ENCODE peak calls at places on chromosomes 6 and 20, in eight cellular contexts. O is nucleus accumbens; D is smooth muscle cell of the brain vasculature; C is Right ventricle myocardium inferior; F is activated gamma-delta T cell; N is activated CD8-positive, alpha-beta T cell treated with anti-CD3 and anti-CD28 coated beads, Interleukin-2, amount 10 ng/mL, durations not matched to agents 7 days and 5 days; Y is HEK293T; V is HT1080. Q is an unnamed sample.
A peak's percentile ranks its signal among the peaks of the same experiment; 100 is the strongest.

GRCh38 chr6:148382856-148383255 is 40.2 kb downstream of the SASH1 start:
- DNase-seq in O (no peak), D (no peak), C (no peak), F (no peak), N (no peak), Y (no peak), V (no peak), Q (no peak)

GRCh38 chr6:53926505-53926904 is 131.7 kb downstream of the LRRC1 start:
- DNase-seq in O (no peak), D (no peak), C (no peak), F (no peak), N (no peak), Y (no peak), V (peak; percentile 42), Q (no peak)

GRCh38 chr20:52269327-52269726 is 77.7 kb upstream of the ZFP64 start:
- DNase-seq in O (no peak), D (no peak), C (no peak), F (no peak), N (no peak), Y (no peak), V (no peak), Q (no peak)

GRCh38 chr20:32526125-32526524 is 59.0 kb downstream of the NOL4L start:
- DNase-seq in O (no peak), D (no peak), C (no peak), F (no peak), N (no peak), Y (no peak), V (no peak), Q (no peak)

GRCh38 chr6:25315778-25316177 is 36.6 kb downstream of the CARMIL1 start:
- DNase-seq in O (no peak), D (no peak), C (no peak), F (no peak), N (no peak), Y (no peak), V (no peak), Q (no peak)

GRCh38 chr6:170166511-170167122 is 124.3 kb downstream of the DLL1 start:
- DNase-seq in O (no peak), D (no peak), C (peak; percentile 55), F (no peak), N (no peak), Y (no peak), V (no peak), Q (peak; percentile 68)

GRCh38 chr20:45419188-45420091 is 3.5 kb downstream of the PIGT start:
- DNase-seq in O (no peak), D (peak; percentile 28), C (no peak), F (no peak), N (no peak), Y (no peak), V (peak; percentile 99), Q (peak; percentile 46)

GRCh38 chr6:139882977-139883728 is 508.7 kb upstream of the CITED2 start:
- DNase-seq in O (no peak), D (no peak), C (no peak), F (no peak), N (no peak), Y (no peak), V (peak; percentile 5), Q (no peak)

GRCh38 chr6:160005861-160006540 is 37.1 kb downstream of the IGF2R start:
- DNase-seq in O (no peak), D (no peak), C (peak; percentile 72), F (no peak), N (no peak), Y (no peak), V (no peak), Q (no peak)

GRCh38 chr20:53611449-53611894 is 17.8 kb upstream of the ZNF217 start:
- DNase-seq in O (no peak), D (peak; percentile 56), C (no peak), F (no peak), N (no peak), Y (peak; percentile 26), V (peak; percentile 94), Q (peak; percentile 49)